ENCODE peak calls at places on chromosome 7, in four cellular contexts. One of them, this sample, is unnamed.

GRCh38 chr7:2166625-2167280 is 66.0 kb downstream of the MAD1L1 start:
- DNase-seq in endothelial cell of umbilical vein: no peak
- DNase-seq in A549: no peak
- DNase-seq in HepG2: no peak
- DNase-seq in this sample: no peak

GRCh38 chr7:120944826-120945562 is 5.6 kb upstream of the ING3 start:
- DNase-seq in endothelial cell of umbilical vein: peak
- DNase-seq in A549: no peak
- DNase-seq in HepG2: no peak
- DNase-seq in this sample: no peak

GRCh38 chr7:43123457-43123856 is 11.0 kb downstream of the HECW1 start:
- DNase-seq in endothelial cell of umbilical vein: no peak
- DNase-seq in A549: no peak
- DNase-seq in HepG2: no peak
- DNase-seq in this sample: no peak

GRCh38 chr7:78985509-78985908 is 468.0 kb downstream of the MAGI2 start:
- DNase-seq in endothelial cell of umbilical vein: no peak
- DNase-seq in A549: peak
- DNase-seq in HepG2: no peak
- DNase-seq in this sample: no peak

GRCh38 chr7:144397086-144397485 is 6.4 kb downstream of the NOBOX start:
- DNase-seq in endothelial cell of umbilical vein: no peak
- DNase-seq in A549: no peak
- DNase-seq in HepG2: no peak
- DNase-seq in this sample: no peak

GRCh38 chr7:151426486-151426905 is 13.4 kb downstream of the CRYGN start:
- DNase-seq in endothelial cell of umbilical vein: peak
- DNase-seq in A549: peak
- DNase-seq in HepG2: no peak
- DNase-seq in this sample: no peak

GRCh38 chr7:2452074-2452507 is 24.1 kb downstream of the GRIFIN start:
- DNase-seq in endothelial cell of umbilical vein: no peak
- DNase-seq in A549: no peak
- DNase-seq in HepG2: peak
- DNase-seq in this sample: peak

GRCh38 chr7:157302314-157302711 is 34.5 kb upstream of the DNAJB6 start:
- DNase-seq in endothelial cell of umbilical vein: no peak
- DNase-seq in A549: peak
- DNase-seq in HepG2: no peak
- DNase-seq in this sample: peak

GRCh38 chr7:270351-270983 is 19.5 kb upstream of the FOXL3 start:
- DNase-seq in endothelial cell of umbilical vein: no peak
- DNase-seq in A549: no peak
- DNase-seq in HepG2: no peak
- DNase-seq in this sample: no peak

GRCh38 chr7:18508441-18509427 is 13.2 kb downstream of the HDAC9 start:
- DNase-seq in endothelial cell of umbilical vein: peak
- DNase-seq in A549: peak
- DNase-seq in HepG2: peak
- DNase-seq in this sample: peak

GRCh38 chr7:138756591-138757222 is 41.1 kb upstream of the TMEM213 start:
- DNase-seq in endothelial cell of umbilical vein: no peak
- DNase-seq in A549: no peak
- DNase-seq in HepG2: no peak
- DNase-seq in this sample: no peak

GRCh38 chr7:69778138-69778537 is 179.9 kb downstream of the AUTS2 start:
- DNase-seq in endothelial cell of umbilical vein: no peak
- DNase-seq in A549: no peak
- DNase-seq in HepG2: no peak
- DNase-seq in this sample: no peak

GRCh38 chr7:16933296-16934248 is 51.8 kb upstream of the AGR3 start:
- DNase-seq in endothelial cell of umbilical vein: no peak
- DNase-seq in A549: no peak
- DNase-seq in HepG2: no peak
- DNase-seq in this sample: peak

GRCh38 chr7:100503350-100503735 is 19.6 kb downstream of the NYAP1 start:
- DNase-seq in endothelial cell of umbilical vein: no peak
- DNase-seq in A549: peak
- DNase-seq in HepG2: peak
- DNase-seq in this sample: no peak

GRCh38 chr7:99741438-99741795 is 6.4 kb upstream of the CYP3A7 start:
- DNase-seq in endothelial cell of umbilical vein: no peak
- DNase-seq in A549: no peak
- DNase-seq in HepG2: no peak
- DNase-seq in this sample: no peak

GRCh38 chr7:143882611-143883078 is 19.3 kb downstream of the TCAF1 start:
- DNase-seq in endothelial cell of umbilical vein: peak
- DNase-seq in A549: no peak
- DNase-seq in HepG2: peak
- DNase-seq in this sample: no peak

GRCh38 chr7:157887400-157887799 is 550.6 kb downstream of the DNAJB6 start:
- DNase-seq in endothelial cell of umbilical vein: no peak
- DNase-seq in A549: no peak
- DNase-seq in HepG2: no peak
- DNase-seq in this sample: no peak

GRCh38 chr7:47143344-47143743 is 438.6 kb downstream of the TNS3 start:
- DNase-seq in endothelial cell of umbilical vein: no peak
- DNase-seq in A549: no peak
- DNase-seq in HepG2: no peak
- DNase-seq in this sample: no peak

GRCh38 chr7:129367700-129368388 is 66.4 kb upstream of the STRIP2 start:
- DNase-seq in endothelial cell of umbilical vein: peak
- DNase-seq in A549: peak
- DNase-seq in HepG2: peak
- DNase-seq in this sample: peak

GRCh38 chr7:138590154-138590553 is 111.0 kb downstream of the SVOPL start:
- DNase-seq in endothelial cell of umbilical vein: no peak
- DNase-seq in A549: no peak
- DNase-seq in HepG2: no peak
- DNase-seq in this sample: no peak

GRCh38 chr7:128940494-128941322 is 3.0 kb downstream of the IRF5 start:
- DNase-seq in endothelial cell of umbilical vein: no peak
- DNase-seq in A549: no peak
- DNase-seq in HepG2: no peak
- DNase-seq in this sample: peak

GRCh38 chr7:12965767-12966166 is 278.3 kb downstream of the ARL4A start:
- DNase-seq in endothelial cell of umbilical vein: no peak
- DNase-seq in A549: no peak
- DNase-seq in HepG2: no peak
- DNase-seq in this sample: no peak

GRCh38 chr7:20783716-20784310 is 2.9 kb downstream of the SP8 start:
- DNase-seq in endothelial cell of umbilical vein: peak
- DNase-seq in A549: no peak
- DNase-seq in HepG2: no peak
- DNase-seq in this sample: no peak

GRCh38 chr7:46286346-46286745 is 365.3 kb upstream of the IGFBP3 start:
- DNase-seq in endothelial cell of umbilical vein: no peak
- DNase-seq in A549: no peak
- DNase-seq in HepG2: no peak
- DNase-seq in this sample: no peak

GRCh38 chr7:151444632-151445031 is 4.7 kb upstream of the CRYGN start:
- DNase-seq in endothelial cell of umbilical vein: no peak
- DNase-seq in A549: no peak
- DNase-seq in HepG2: no peak
- DNase-seq in this sample: no peak

GRCh38 chr7:134394046-134394445 is 64.9 kb downstream of the AKR1B1 start:
- DNase-seq in endothelial cell of umbilical vein: no peak
- DNase-seq in A549: no peak
- DNase-seq in HepG2: no peak
- DNase-seq in this sample: no peak

GRCh38 chr7:86479144-86479543 is 164.6 kb upstream of the GRM3 start:
- DNase-seq in endothelial cell of umbilical vein: no peak
- DNase-seq in A549: no peak
- DNase-seq in HepG2: no peak
- DNase-seq in this sample: no peak

DNA sequence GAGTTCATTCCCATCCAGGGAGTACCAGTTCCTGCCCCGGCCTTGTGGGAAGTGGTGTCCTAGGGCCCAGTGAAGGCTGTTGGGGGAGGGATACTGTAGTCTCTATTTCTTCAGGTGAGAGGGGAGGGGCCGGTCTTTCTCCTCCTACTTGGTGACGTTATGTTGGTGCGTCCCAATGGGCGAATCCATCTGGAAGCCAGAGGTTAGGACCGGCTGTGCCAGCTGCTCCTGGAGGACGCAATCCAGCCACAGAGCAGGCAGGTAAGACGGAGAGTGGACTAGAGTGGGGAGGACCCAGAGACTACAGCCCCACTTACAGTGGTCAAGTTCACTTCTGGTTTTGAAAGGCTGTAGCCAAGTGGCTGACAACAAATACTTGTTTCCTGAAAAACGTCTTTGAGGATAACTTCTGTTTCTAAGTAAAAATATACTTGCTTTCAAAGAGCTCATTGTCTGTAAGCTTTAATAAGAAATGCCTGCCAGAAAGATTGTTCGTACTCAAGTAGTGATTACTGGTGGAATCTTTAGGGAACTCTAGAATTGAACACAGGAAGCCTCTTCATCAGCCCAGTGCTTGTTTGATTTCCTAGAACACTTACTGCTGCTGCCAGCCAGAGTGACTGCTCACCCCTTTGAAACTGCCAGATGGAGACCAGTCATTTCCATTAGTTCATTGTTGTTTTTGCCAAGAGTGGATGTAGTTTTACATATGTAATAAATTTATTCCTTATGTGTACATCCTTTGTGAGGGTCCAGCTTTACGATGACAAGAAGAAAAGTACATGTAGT is 25.4 kb downstream of the RBM33 start:
- DNase-seq in endothelial cell of umbilical vein: peak
- DNase-seq in A549: no peak
- DNase-seq in HepG2: no peak
- DNase-seq in this sample: no peak
- TF ChIP-seq MYC in endothelial cell of umbilical vein: no peak
- TF ChIP-seq MYC in A549: no peak
- TF ChIP-seq MYC in HepG2: no peak
- TF ChIP-seq MYC in this sample: no peak

GRCh38 chr7:140017543-140017942 is 45.2 kb downstream of the PARP12 start:
- DNase-seq in endothelial cell of umbilical vein: no peak
- DNase-seq in A549: no peak
- DNase-seq in HepG2: no peak
- DNase-seq in this sample: no peak
- TF ChIP-seq MYC in endothelial cell of umbilical vein: no peak
- TF ChIP-seq MYC in A549: no peak
- TF ChIP-seq MYC in HepG2: no peak
- TF ChIP-seq MYC in this sample: no peak

DNA sequence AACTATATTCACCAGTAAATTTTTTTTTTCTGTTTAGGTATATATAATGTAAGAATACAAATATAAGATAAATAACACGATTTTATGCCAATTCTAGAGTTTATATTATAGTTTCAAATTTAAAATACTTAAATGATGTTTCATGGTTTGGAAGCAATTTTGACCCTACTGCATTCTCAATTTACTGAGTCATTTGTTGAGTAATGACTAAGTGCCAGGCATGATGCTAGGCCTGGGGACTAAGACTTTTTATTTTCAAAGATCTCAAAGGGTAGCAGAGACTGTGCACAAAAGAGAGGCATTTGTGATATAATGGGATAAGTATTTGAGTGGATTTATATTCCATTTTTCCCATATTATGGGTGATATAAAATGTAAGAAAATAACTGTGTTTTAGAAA is 78.9 kb upstream of the SMIM30 start:
- DNase-seq in endothelial cell of umbilical vein: no peak
- DNase-seq in A549: no peak
- DNase-seq in HepG2: no peak
- DNase-seq in this sample: no peak
- TF ChIP-seq MYC in endothelial cell of umbilical vein: no peak
- TF ChIP-seq MYC in A549: no peak
- TF ChIP-seq MYC in HepG2: no peak
- TF ChIP-seq MYC in this sample: no peak

DNA sequence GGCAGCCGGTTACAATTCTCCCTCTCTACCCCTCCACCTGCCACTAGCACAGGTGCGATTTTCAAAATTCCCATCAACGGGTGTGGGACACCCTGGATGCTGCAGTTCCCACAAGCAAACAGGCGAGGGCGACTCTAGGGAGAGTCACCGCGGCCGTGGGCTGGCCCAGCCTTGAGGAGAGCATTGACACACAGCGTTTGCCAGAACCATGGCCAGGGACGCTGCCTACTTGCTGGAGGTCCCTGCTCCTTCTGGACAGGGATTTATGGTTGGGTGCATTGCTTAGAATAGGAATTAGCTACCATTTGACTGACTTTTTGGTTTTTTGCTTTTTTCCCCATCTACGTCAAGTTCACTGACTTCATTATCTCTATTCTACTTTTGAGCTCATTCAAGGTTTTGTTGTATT is 19.0 kb upstream of the CLDN4 start:
- DNase-seq in endothelial cell of umbilical vein: peak
- DNase-seq in A549: peak
- DNase-seq in HepG2: peak
- DNase-seq in this sample: peak
- TF ChIP-seq MYC in endothelial cell of umbilical vein: no peak
- TF ChIP-seq MYC in A549: no peak
- TF ChIP-seq MYC in HepG2: no peak
- TF ChIP-seq MYC in this sample: no peak

GRCh38 chr7:36795451-36796021 is 71.2 kb upstream of the AOAH start:
- DNase-seq in endothelial cell of umbilical vein: no peak
- DNase-seq in A549: no peak
- DNase-seq in HepG2: peak
- DNase-seq in this sample: no peak
- TF ChIP-seq MYC in endothelial cell of umbilical vein: no peak
- TF ChIP-seq MYC in A549: no peak
- TF ChIP-seq MYC in HepG2: no peak
- TF ChIP-seq MYC in this sample: no peak

GRCh38 chr7:80934286-80934685 is 15.4 kb upstream of the SEMA3C start:
- DNase-seq in endothelial cell of umbilical vein: no peak
- DNase-seq in A549: no peak
- DNase-seq in HepG2: no peak
- DNase-seq in this sample: no peak
- TF ChIP-seq MYC in endothelial cell of umbilical vein: no peak
- TF ChIP-seq MYC in A549: no peak
- TF ChIP-seq MYC in HepG2: no peak
- TF ChIP-seq MYC in this sample: no peak

This sample was measured in NB4.